ENCODE peak calls at places on chromosomes 6 and 20, in seven cellular contexts. One of them, this sample, is unnamed.

GRCh38 chr6:14274552-14275492 is 157.2 kb downstream of the CD83 start:
- DNase-seq in AG04450: no peak
- DNase-seq in activated CD8-positive, alpha-beta memory T cell treated with anti-CD3 and anti-CD28 coated beads, Interleukin-2, amount 10 ng/mL, durations not matched to agents 7 days and 5 days: peak; percentile 35
- DNase-seq in activated naive CD4-positive, alpha-beta T cell treated with anti-CD3 and anti-CD28 coated beads, Interleukin-2, amount 10 ng/mL, durations not matched to agents 7 days and 5 days: no peak
- DNase-seq in stomach: no peak
- DNase-seq in stimulated activated CD4-positive, alpha-beta T cell treated with anti-CD3 and anti-CD28 coated beads, Interleukin-4, amount 100 ng/mL, for 48 hours: no peak
- DNase-seq in activated gamma-delta T cell treated with Interleukin-2 at 50 U/mL for 16 hours: no peak
- DNase-seq in this sample: no peak

GRCh38 chr6:30025197-30025596 is 35.9 kb upstream of the POLR1H start:
- DNase-seq in AG04450: no peak
- DNase-seq in activated CD8-positive, alpha-beta memory T cell treated with anti-CD3 and anti-CD28 coated beads, Interleukin-2, amount 10 ng/mL, durations not matched to agents 7 days and 5 days: no peak
- DNase-seq in activated naive CD4-positive, alpha-beta T cell treated with anti-CD3 and anti-CD28 coated beads, Interleukin-2, amount 10 ng/mL, durations not matched to agents 7 days and 5 days: no peak
- DNase-seq in stomach: no peak
- DNase-seq in stimulated activated CD4-positive, alpha-beta T cell treated with anti-CD3 and anti-CD28 coated beads, Interleukin-4, amount 100 ng/mL, for 48 hours: no peak
- DNase-seq in activated gamma-delta T cell treated with Interleukin-2 at 50 U/mL for 16 hours: no peak
- DNase-seq in this sample: no peak

GRCh38 chr6:152720964-152721363 is 23.3 kb downstream of the MYCT1 start:
- DNase-seq in AG04450: no peak
- DNase-seq in activated CD8-positive, alpha-beta memory T cell treated with anti-CD3 and anti-CD28 coated beads, Interleukin-2, amount 10 ng/mL, durations not matched to agents 7 days and 5 days: no peak
- DNase-seq in activated naive CD4-positive, alpha-beta T cell treated with anti-CD3 and anti-CD28 coated beads, Interleukin-2, amount 10 ng/mL, durations not matched to agents 7 days and 5 days: no peak
- DNase-seq in stomach: no peak
- DNase-seq in stimulated activated CD4-positive, alpha-beta T cell treated with anti-CD3 and anti-CD28 coated beads, Interleukin-4, amount 100 ng/mL, for 48 hours: no peak
- DNase-seq in activated gamma-delta T cell treated with Interleukin-2 at 50 U/mL for 16 hours: no peak
- DNase-seq in this sample: no peak

GRCh38 chr6:134287863-134288537 is 29.9 kb downstream of the SGK1 start:
- DNase-seq in AG04450: no peak
- DNase-seq in activated CD8-positive, alpha-beta memory T cell treated with anti-CD3 and anti-CD28 coated beads, Interleukin-2, amount 10 ng/mL, durations not matched to agents 7 days and 5 days: no peak
- DNase-seq in activated naive CD4-positive, alpha-beta T cell treated with anti-CD3 and anti-CD28 coated beads, Interleukin-2, amount 10 ng/mL, durations not matched to agents 7 days and 5 days: no peak
- DNase-seq in stomach: no peak
- DNase-seq in stimulated activated CD4-positive, alpha-beta T cell treated with anti-CD3 and anti-CD28 coated beads, Interleukin-4, amount 100 ng/mL, for 48 hours: no peak
- DNase-seq in activated gamma-delta T cell treated with Interleukin-2 at 50 U/mL for 16 hours: no peak
- DNase-seq in this sample: no peak

GRCh38 chr20:3731944-3732326 is 550 bp upstream of the HSPA12B start:
- DNase-seq in AG04450: no peak
- DNase-seq in activated CD8-positive, alpha-beta memory T cell treated with anti-CD3 and anti-CD28 coated beads, Interleukin-2, amount 10 ng/mL, durations not matched to agents 7 days and 5 days: no peak
- DNase-seq in activated naive CD4-positive, alpha-beta T cell treated with anti-CD3 and anti-CD28 coated beads, Interleukin-2, amount 10 ng/mL, durations not matched to agents 7 days and 5 days: no peak
- DNase-seq in stomach: no peak
- DNase-seq in stimulated activated CD4-positive, alpha-beta T cell treated with anti-CD3 and anti-CD28 coated beads, Interleukin-4, amount 100 ng/mL, for 48 hours: no peak
- DNase-seq in activated gamma-delta T cell treated with Interleukin-2 at 50 U/mL for 16 hours: no peak
- DNase-seq in this sample: no peak

GRCh38 chr6:21666200-21666671 is 72.7 kb downstream of the SOX4 start:
- DNase-seq in AG04450: no peak
- DNase-seq in activated CD8-positive, alpha-beta memory T cell treated with anti-CD3 and anti-CD28 coated beads, Interleukin-2, amount 10 ng/mL, durations not matched to agents 7 days and 5 days: no peak
- DNase-seq in activated naive CD4-positive, alpha-beta T cell treated with anti-CD3 and anti-CD28 coated beads, Interleukin-2, amount 10 ng/mL, durations not matched to agents 7 days and 5 days: no peak
- DNase-seq in stomach: no peak
- DNase-seq in stimulated activated CD4-positive, alpha-beta T cell treated with anti-CD3 and anti-CD28 coated beads, Interleukin-4, amount 100 ng/mL, for 48 hours: no peak
- DNase-seq in activated gamma-delta T cell treated with Interleukin-2 at 50 U/mL for 16 hours: no peak
- DNase-seq in this sample: no peak

GRCh38 chr20:57473246-57474042 is 51.5 kb downstream of the CTCFL start:
- DNase-seq in AG04450: no peak
- DNase-seq in activated CD8-positive, alpha-beta memory T cell treated with anti-CD3 and anti-CD28 coated beads, Interleukin-2, amount 10 ng/mL, durations not matched to agents 7 days and 5 days: peak; percentile 64
- DNase-seq in activated naive CD4-positive, alpha-beta T cell treated with anti-CD3 and anti-CD28 coated beads, Interleukin-2, amount 10 ng/mL, durations not matched to agents 7 days and 5 days: peak; percentile 50
- DNase-seq in stomach: no peak
- DNase-seq in stimulated activated CD4-positive, alpha-beta T cell treated with anti-CD3 and anti-CD28 coated beads, Interleukin-4, amount 100 ng/mL, for 48 hours: no peak
- DNase-seq in activated gamma-delta T cell treated with Interleukin-2 at 50 U/mL for 16 hours: peak; percentile 23
- DNase-seq in this sample: peak; percentile 69

GRCh38 chr6:32852844-32853540 is 512 bp downstream of the TAP1 start:
- DNase-seq in AG04450: no peak
- DNase-seq in activated CD8-positive, alpha-beta memory T cell treated with anti-CD3 and anti-CD28 coated beads, Interleukin-2, amount 10 ng/mL, durations not matched to agents 7 days and 5 days: peak; percentile 65
- DNase-seq in activated naive CD4-positive, alpha-beta T cell treated with anti-CD3 and anti-CD28 coated beads, Interleukin-2, amount 10 ng/mL, durations not matched to agents 7 days and 5 days: peak; percentile 64
- DNase-seq in stomach: peak; percentile 47
- DNase-seq in stimulated activated CD4-positive, alpha-beta T cell treated with anti-CD3 and anti-CD28 coated beads, Interleukin-4, amount 100 ng/mL, for 48 hours: no peak
- DNase-seq in activated gamma-delta T cell treated with Interleukin-2 at 50 U/mL for 16 hours: peak; percentile 49
- DNase-seq in this sample: peak; percentile 74

GRCh38 chr6:165821754-165822153 is 158.7 kb upstream of the PDE10A start:
- DNase-seq in AG04450: no peak
- DNase-seq in activated CD8-positive, alpha-beta memory T cell treated with anti-CD3 and anti-CD28 coated beads, Interleukin-2, amount 10 ng/mL, durations not matched to agents 7 days and 5 days: no peak
- DNase-seq in activated naive CD4-positive, alpha-beta T cell treated with anti-CD3 and anti-CD28 coated beads, Interleukin-2, amount 10 ng/mL, durations not matched to agents 7 days and 5 days: no peak
- DNase-seq in stomach: no peak
- DNase-seq in stimulated activated CD4-positive, alpha-beta T cell treated with anti-CD3 and anti-CD28 coated beads, Interleukin-4, amount 100 ng/mL, for 48 hours: no peak
- DNase-seq in activated gamma-delta T cell treated with Interleukin-2 at 50 U/mL for 16 hours: no peak
- DNase-seq in this sample: no peak

GRCh38 chr6:148358196-148358785 is 15.7 kb downstream of the SASH1 start:
- DNase-seq in AG04450: peak; percentile 8
- DNase-seq in activated CD8-positive, alpha-beta memory T cell treated with anti-CD3 and anti-CD28 coated beads, Interleukin-2, amount 10 ng/mL, durations not matched to agents 7 days and 5 days: no peak
- DNase-seq in activated naive CD4-positive, alpha-beta T cell treated with anti-CD3 and anti-CD28 coated beads, Interleukin-2, amount 10 ng/mL, durations not matched to agents 7 days and 5 days: no peak
- DNase-seq in stomach: no peak
- DNase-seq in stimulated activated CD4-positive, alpha-beta T cell treated with anti-CD3 and anti-CD28 coated beads, Interleukin-4, amount 100 ng/mL, for 48 hours: no peak
- DNase-seq in activated gamma-delta T cell treated with Interleukin-2 at 50 U/mL for 16 hours: no peak
- DNase-seq in this sample: no peak

GRCh38 chr6:107999341-107999740 is 41.3 kb upstream of the SEC63 start:
- DNase-seq in AG04450: no peak
- DNase-seq in activated CD8-positive, alpha-beta memory T cell treated with anti-CD3 and anti-CD28 coated beads, Interleukin-2, amount 10 ng/mL, durations not matched to agents 7 days and 5 days: no peak
- DNase-seq in activated naive CD4-positive, alpha-beta T cell treated with anti-CD3 and anti-CD28 coated beads, Interleukin-2, amount 10 ng/mL, durations not matched to agents 7 days and 5 days: no peak
- DNase-seq in stomach: no peak
- DNase-seq in stimulated activated CD4-positive, alpha-beta T cell treated with anti-CD3 and anti-CD28 coated beads, Interleukin-4, amount 100 ng/mL, for 48 hours: no peak
- DNase-seq in activated gamma-delta T cell treated with Interleukin-2 at 50 U/mL for 16 hours: no peak
- DNase-seq in this sample: no peak

GRCh38 chr6:47034919-47035318 is 7.2 kb downstream of the ADGRF1 start:
- DNase-seq in AG04450: peak; percentile 15
- DNase-seq in activated CD8-positive, alpha-beta memory T cell treated with anti-CD3 and anti-CD28 coated beads, Interleukin-2, amount 10 ng/mL, durations not matched to agents 7 days and 5 days: no peak
- DNase-seq in activated naive CD4-positive, alpha-beta T cell treated with anti-CD3 and anti-CD28 coated beads, Interleukin-2, amount 10 ng/mL, durations not matched to agents 7 days and 5 days: no peak
- DNase-seq in stomach: no peak
- DNase-seq in stimulated activated CD4-positive, alpha-beta T cell treated with anti-CD3 and anti-CD28 coated beads, Interleukin-4, amount 100 ng/mL, for 48 hours: no peak
- DNase-seq in activated gamma-delta T cell treated with Interleukin-2 at 50 U/mL for 16 hours: no peak
- DNase-seq in this sample: no peak